ENCODE peak calls at places on chromosomes 4 and X, in six cellular contexts. M is ovary; Z is upper lobe of right lung; J is uterus; F is CD8-positive, alpha-beta T cell; H is lower lobe of right lung. B is an unnamed sample.

GRCh38 chrX:856901-857300 is 226.3 kb downstream of the SHOX start:
- DNase-seq in M (no peak), Z (no peak), J (no peak), F (no peak), H (no peak), B (no peak)

GRCh38 chr4:37757121-37757520 is 69.4 kb upstream of the PGM2 start:
- DNase-seq in M (no peak), Z (no peak), J (no peak), F (no peak), H (no peak), B (no peak)

GRCh38 chrX:74133156-74133796 is 170.7 kb upstream of the ZCCHC13 start:
- DNase-seq in M (no peak), Z (no peak), J (peak), F (no peak), H (no peak), B (no peak)

GRCh38 chr4:136731025-136731424 is 801.3 kb downstream of the PCDH18 start:
- DNase-seq in M (no peak), Z (no peak), J (no peak), F (no peak), H (no peak), B (no peak)

GRCh38 chrX:39631275-39631674 is 466.5 kb downstream of the BCOR start:
- DNase-seq in M (no peak), Z (no peak), J (no peak), F (no peak), H (no peak), B (no peak)

GRCh38 chr4:108029731-108030130 is 40.0 kb downstream of the HADH start:
- DNase-seq in M (no peak), Z (no peak), J (no peak), F (no peak), H (no peak), B (no peak)

GRCh38 chrX:50407976-50408375 is 62.6 kb downstream of the DGKK start:
- DNase-seq in M (no peak), Z (no peak), J (no peak), F (no peak), H (no peak), B (no peak)

GRCh38 chrX:10892605-10893225 is 218.4 kb upstream of the HCCS start:
- DNase-seq in M (no peak), Z (no peak), J (no peak), F (no peak), H (no peak), B (no peak)

GRCh38 chrX:37753384-37753783 is 26.5 kb upstream of the CYBB start:
- DNase-seq in M (no peak), Z (no peak), J (no peak), F (no peak), H (no peak), B (no peak)

GRCh38 chr4:184748251-184748652 is 14.4 kb upstream of the CENPU start:
- DNase-seq in M (no peak), Z (peak), J (no peak), F (no peak), H (peak), B (no peak)

GRCh38 chr4:13905543-13905942 is 278.0 kb upstream of the BOD1L1 start:
- DNase-seq in M (no peak), Z (no peak), J (no peak), F (no peak), H (no peak), B (no peak)

GRCh38 chr4:153234923-153235322 is 30.7 kb downstream of the TRIM2 start:
- DNase-seq in M (no peak), Z (no peak), J (no peak), F (no peak), H (no peak), B (no peak)

GRCh38 chr4:87118421-87118820 is 102.0 kb downstream of the KLHL8 start:
- DNase-seq in M (no peak), Z (no peak), J (no peak), F (no peak), H (no peak), B (no peak)

GRCh38 chr4:87117051-87117729 is 103.2 kb downstream of the KLHL8 start:
- DNase-seq in M (no peak), Z (no peak), J (no peak), F (no peak), H (no peak), B (no peak)

GRCh38 chr4:87114245-87115062 is 106.0 kb downstream of the KLHL8 start:
- DNase-seq in M (no peak), Z (no peak), J (no peak), F (no peak), H (no peak), B (no peak)

GRCh38 chr4:87117730-87118075 is 102.7 kb downstream of the KLHL8 start:
- DNase-seq in M (no peak), Z (no peak), J (no peak), F (no peak), H (no peak), B (no peak)

DNA sequence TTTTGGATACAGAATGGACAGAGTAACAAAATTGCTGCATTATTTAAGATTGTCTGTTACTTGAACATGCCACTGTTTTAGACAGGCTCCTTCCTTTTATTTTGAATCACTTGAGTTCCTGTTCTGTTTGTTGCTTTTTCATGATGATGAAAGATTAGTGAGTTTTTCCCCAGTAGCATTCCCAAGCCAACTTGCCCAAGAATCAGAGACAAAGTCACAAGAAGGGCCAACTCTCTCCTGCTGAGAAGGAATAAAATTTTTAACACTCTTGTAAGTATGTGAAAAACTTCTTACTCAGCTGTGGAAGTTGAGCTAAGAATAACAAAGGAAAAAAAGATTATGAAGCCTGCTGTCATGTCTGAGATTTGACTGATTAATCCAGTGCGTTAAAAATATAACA is 104.2 kb downstream of the KLHL8 start:
- DNase-seq in M (no peak), Z (no peak), J (no peak), F (no peak), H (no peak), B (no peak)
- TF ChIP-seq CTCF in M (no peak), Z (no peak), J (no peak), F (no peak), H (no peak), B (no peak)

GRCh38 chr4:74794341-74794801 is at the start of gene BTC:
- DNase-seq in M (peak), Z (peak), J (peak), F (no peak), H (peak), B (peak)
- TF ChIP-seq CTCF in M (no peak), Z (peak), J (no peak), F (no peak), H (peak), B (no peak)

GRCh38 chrX:12896935-12897334 is 9.5 kb upstream of the TLR8 start:
- DNase-seq in M (no peak), Z (no peak), J (no peak), F (no peak), H (no peak), B (no peak)

GRCh38 chrX:12891915-12892506 is 14.4 kb upstream of the TLR8 start:
- DNase-seq in M (no peak), Z (no peak), J (no peak), F (no peak), H (no peak), B (no peak)

GRCh38 chrX:12895856-12896255 is 10.6 kb upstream of the TLR8 start:
- DNase-seq in M (no peak), Z (no peak), J (no peak), F (no peak), H (no peak), B (no peak)

GRCh38 chrX:12891167-12891566 is 15.3 kb upstream of the TLR8 start:
- DNase-seq in M (no peak), Z (no peak), J (no peak), F (no peak), H (no peak), B (no peak)

GRCh38 chrX:12894074-12894691 is 12.2 kb upstream of the TLR8 start:
- DNase-seq in M (peak), Z (no peak), J (peak), F (peak), H (peak), B (peak)
- TF ChIP-seq CTCF in M (no peak), Z (peak), J (peak), F (peak), H (peak), B (peak)

DNA sequence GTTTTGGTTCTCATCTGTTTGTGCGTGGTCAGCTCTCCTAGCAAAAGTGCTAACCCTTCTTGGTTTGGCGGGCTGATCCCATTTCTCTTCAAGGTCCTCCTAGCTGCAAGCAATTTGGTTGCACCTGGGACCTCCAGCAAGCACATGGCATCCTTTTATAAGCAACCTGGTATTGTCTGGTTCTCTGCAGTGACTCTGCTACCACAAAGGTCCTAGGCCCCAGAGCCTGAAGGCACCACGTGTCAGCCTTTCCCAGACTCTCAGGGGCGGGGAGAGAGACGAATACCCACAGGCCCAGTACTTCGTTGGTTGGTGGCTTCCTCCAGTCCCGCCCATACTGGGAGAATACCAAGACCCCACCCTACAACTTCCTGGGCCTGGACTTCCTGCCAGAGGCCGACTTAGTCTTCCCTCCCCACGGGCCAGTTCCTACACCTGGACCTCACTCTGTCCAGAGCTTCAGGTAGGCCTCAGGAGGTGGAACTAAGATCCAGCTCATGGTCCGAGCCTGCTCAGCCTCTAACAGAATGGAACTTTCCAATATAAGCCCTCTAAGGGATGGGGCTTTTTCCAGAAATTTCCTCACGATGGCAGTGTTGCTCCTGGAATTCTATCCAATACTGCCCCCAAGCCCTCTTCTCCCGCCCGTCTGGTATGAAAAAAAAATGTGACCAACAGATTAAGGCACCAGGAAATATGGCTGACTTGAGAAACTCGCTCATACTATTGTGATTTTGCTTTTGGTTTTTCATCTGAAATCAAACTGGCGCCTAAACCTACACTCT is 192.5 kb upstream of the STK26 start:
- DNase-seq in M (peak), Z (no peak), J (peak), F (peak), H (peak), B (peak)
- TF ChIP-seq CTCF in M (peak), Z (peak), J (peak), F (no peak), H (peak), B (peak)

GRCh38 chr4:180059216-180059881 is 2183.9 kb upstream of the TENM3 start:
- DNase-seq in M (no peak), Z (peak), J (no peak), F (no peak), H (no peak), B (peak)

GRCh38 chr4:180057891-180058643 is 2185.1 kb upstream of the TENM3 start:
- DNase-seq in M (peak), Z (peak), J (no peak), F (no peak), H (peak), B (peak)

GRCh38 chr4:180057198-180057821 is 2185.9 kb upstream of the TENM3 start:
- DNase-seq in M (no peak), Z (no peak), J (no peak), F (no peak), H (no peak), B (no peak)

GRCh38 chr4:180058731-180059215 is 2184.4 kb upstream of the TENM3 start:
- DNase-seq in M (peak), Z (peak), J (no peak), F (no peak), H (peak), B (peak)

GRCh38 chr4:180060159-180060889 is 2182.9 kb upstream of the TENM3 start:
- DNase-seq in M (no peak), Z (no peak), J (no peak), F (no peak), H (no peak), B (no peak)
- TF ChIP-seq CTCF in M (no peak), Z (no peak), J (no peak), F (no peak), H (no peak), B (peak)

GRCh38 chr4:77045490-77045889 is 30.3 kb downstream of the CCNI start:
- DNase-seq in M (no peak), Z (no peak), J (no peak), F (no peak), H (no peak), B (no peak)
- TF ChIP-seq CTCF in M (no peak), Z (peak), J (peak), F (no peak), H (no peak), B (no peak)

GRCh38 chr4:132818091-132818490 is 331.0 kb upstream of the PCDH10 start:
- DNase-seq in M (no peak), Z (no peak), J (no peak), F (no peak), H (no peak), B (peak)
- TF ChIP-seq CTCF in M (no peak), Z (no peak), J (no peak), F (no peak), H (no peak), B (no peak)

GRCh38 chr4:8340721-8341680 is 71.4 kb downstream of the HTRA3 start:
- DNase-seq in M (peak), Z (no peak), J (peak), F (no peak), H (no peak), B (no peak)

GRCh38 chr4:8343967-8344331 is 74.4 kb downstream of the HTRA3 start:
- DNase-seq in M (no peak), Z (no peak), J (no peak), F (no peak), H (no peak), B (no peak)

GRCh38 chr4:8341691-8342090 is 72.1 kb downstream of the HTRA3 start:
- DNase-seq in M (peak), Z (no peak), J (peak), F (no peak), H (no peak), B (no peak)

GRCh38 chr4:8343051-8343966 is 73.8 kb downstream of the HTRA3 start:
- DNase-seq in M (peak), Z (no peak), J (no peak), F (no peak), H (no peak), B (no peak)

GRCh38 chr4:8342651-8343050 is 73.1 kb downstream of the HTRA3 start:
- DNase-seq in M (peak), Z (no peak), J (no peak), F (no peak), H (no peak), B (peak)
- TF ChIP-seq CTCF in M (no peak), Z (no peak), J (no peak), F (no peak), H (no peak), B (no peak)

DNA sequence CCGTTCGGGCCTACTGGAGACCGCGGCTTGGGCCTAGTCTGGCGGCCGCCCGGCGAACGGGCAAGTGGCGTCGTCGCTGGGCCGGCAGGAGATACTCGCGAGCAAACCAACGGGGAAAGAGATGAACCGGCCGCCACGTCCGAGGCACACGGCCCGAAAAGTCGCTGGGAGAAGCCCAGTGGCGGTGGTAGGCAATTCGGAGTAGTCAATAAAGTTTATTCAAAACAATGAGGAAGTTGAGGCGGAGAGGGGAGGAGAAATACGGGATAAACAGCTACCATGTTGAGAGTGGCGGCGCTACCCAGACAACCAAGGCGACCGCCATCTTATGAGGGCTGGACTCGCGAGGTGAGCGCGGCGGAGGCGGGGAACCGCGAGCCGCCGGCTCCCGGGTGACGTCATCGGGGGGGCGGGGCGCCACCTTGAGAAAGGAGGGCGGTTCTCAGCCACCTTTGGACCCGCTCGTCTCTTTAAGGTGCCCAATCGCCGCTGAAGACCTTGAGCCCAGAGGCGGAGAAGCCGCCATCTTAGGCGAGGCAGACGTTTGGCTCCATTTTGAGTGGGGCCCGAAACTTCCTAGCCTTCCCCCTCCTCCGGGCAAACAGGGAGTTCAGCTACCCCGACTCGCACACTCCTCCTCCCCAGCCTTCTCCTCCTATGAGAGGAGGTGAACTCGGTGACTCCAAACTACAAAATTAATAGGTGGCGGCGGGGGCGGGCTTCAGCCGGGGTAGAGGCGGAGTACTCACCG is at the start of gene PHF8:
- DNase-seq in M (peak), Z (peak), J (peak), F (peak), H (peak), B (peak)
- TF ChIP-seq CTCF in M (peak), Z (no peak), J (no peak), F (no peak), H (no peak), B (no peak)